ENCODE peak calls at places on chromosomes 7 and 10, in seven cellular contexts. One of them, this sample, is unnamed.

GRCh38 chr7:140966561-140967234 is 42.0 kb upstream of the BRAF start:
- DNase-seq in activated T-cell treated with anti-CD3 and anti-CD28 coated beads, Interleukin-2, amount 50 U/mL, for 48 hours: no peak
- DNase-seq in COR-L47: no peak
- DNase-seq in stimulated activated CD8-positive, alpha-beta memory T cell treated with anti-CD3 and anti-CD28 coated beads, Interleukin-7, amount 100 ng/mL, for 1 hour: no peak
- DNase-seq in activated CD4-positive, alpha-beta T cell treated with anti-CD3 and anti-CD28 coated beads for 24 hours: no peak
- DNase-seq in activated effector memory CD4-positive, alpha-beta T cell treated with anti-CD3 and anti-CD28 coated beads, Interleukin-2, amount 50 U/mL, for 16 hours: no peak
- DNase-seq in NCI-H774: no peak
- DNase-seq in this sample: no peak

GRCh38 chr7:20307119-20307518 is 23.6 kb upstream of the ITGB8 start:
- DNase-seq in activated T-cell treated with anti-CD3 and anti-CD28 coated beads, Interleukin-2, amount 50 U/mL, for 48 hours: no peak
- DNase-seq in NCI-H774: peak
- DNase-seq in COR-L47: no peak
- DNase-seq in activated effector memory CD4-positive, alpha-beta T cell treated with anti-CD3 and anti-CD28 coated beads, Interleukin-2, amount 50 U/mL, for 16 hours: no peak
- DNase-seq in activated CD4-positive, alpha-beta T cell treated with anti-CD3 and anti-CD28 coated beads for 24 hours: no peak
- DNase-seq in stimulated activated CD8-positive, alpha-beta memory T cell treated with anti-CD3 and anti-CD28 coated beads, Interleukin-7, amount 100 ng/mL, for 1 hour: no peak
- DNase-seq in this sample: no peak

GRCh38 chr7:55439627-55440026 is 74.5 kb downstream of the LANCL2 start:
- DNase-seq in stimulated activated CD8-positive, alpha-beta memory T cell treated with anti-CD3 and anti-CD28 coated beads, Interleukin-7, amount 100 ng/mL, for 1 hour: no peak
- DNase-seq in activated CD4-positive, alpha-beta T cell treated with anti-CD3 and anti-CD28 coated beads for 24 hours: no peak
- DNase-seq in activated T-cell treated with anti-CD3 and anti-CD28 coated beads, Interleukin-2, amount 50 U/mL, for 48 hours: no peak
- DNase-seq in NCI-H774: no peak
- DNase-seq in activated effector memory CD4-positive, alpha-beta T cell treated with anti-CD3 and anti-CD28 coated beads, Interleukin-2, amount 50 U/mL, for 16 hours: no peak
- DNase-seq in COR-L47: no peak
- DNase-seq in this sample: no peak

GRCh38 chr10:11272915-11273389 is 255.3 kb downstream of the CELF2 start:
- DNase-seq in stimulated activated CD8-positive, alpha-beta memory T cell treated with anti-CD3 and anti-CD28 coated beads, Interleukin-7, amount 100 ng/mL, for 1 hour: no peak
- DNase-seq in activated CD4-positive, alpha-beta T cell treated with anti-CD3 and anti-CD28 coated beads for 24 hours: peak
- DNase-seq in activated T-cell treated with anti-CD3 and anti-CD28 coated beads, Interleukin-2, amount 50 U/mL, for 48 hours: peak
- DNase-seq in NCI-H774: no peak
- DNase-seq in activated effector memory CD4-positive, alpha-beta T cell treated with anti-CD3 and anti-CD28 coated beads, Interleukin-2, amount 50 U/mL, for 16 hours: no peak
- DNase-seq in COR-L47: no peak
- DNase-seq in this sample: no peak

GRCh38 chr7:37109853-37110252 is 338.8 kb downstream of the ELMO1 start:
- DNase-seq in activated CD4-positive, alpha-beta T cell treated with anti-CD3 and anti-CD28 coated beads for 24 hours: no peak
- DNase-seq in COR-L47: no peak
- DNase-seq in activated T-cell treated with anti-CD3 and anti-CD28 coated beads, Interleukin-2, amount 50 U/mL, for 48 hours: no peak
- DNase-seq in NCI-H774: no peak
- DNase-seq in activated effector memory CD4-positive, alpha-beta T cell treated with anti-CD3 and anti-CD28 coated beads, Interleukin-2, amount 50 U/mL, for 16 hours: no peak
- DNase-seq in stimulated activated CD8-positive, alpha-beta memory T cell treated with anti-CD3 and anti-CD28 coated beads, Interleukin-7, amount 100 ng/mL, for 1 hour: no peak
- DNase-seq in this sample: no peak

GRCh38 chr10:63720072-63720537 is 198.9 kb downstream of the REEP3 start:
- DNase-seq in COR-L47: peak
- DNase-seq in activated CD4-positive, alpha-beta T cell treated with anti-CD3 and anti-CD28 coated beads for 24 hours: no peak
- DNase-seq in activated effector memory CD4-positive, alpha-beta T cell treated with anti-CD3 and anti-CD28 coated beads, Interleukin-2, amount 50 U/mL, for 16 hours: peak
- DNase-seq in stimulated activated CD8-positive, alpha-beta memory T cell treated with anti-CD3 and anti-CD28 coated beads, Interleukin-7, amount 100 ng/mL, for 1 hour: peak
- DNase-seq in activated T-cell treated with anti-CD3 and anti-CD28 coated beads, Interleukin-2, amount 50 U/mL, for 48 hours: peak
- DNase-seq in NCI-H774: peak
- DNase-seq in this sample: no peak

GRCh38 chr7:131619336-131620305 is 63.2 kb upstream of the PODXL start:
- DNase-seq in activated T-cell treated with anti-CD3 and anti-CD28 coated beads, Interleukin-2, amount 50 U/mL, for 48 hours: no peak
- DNase-seq in activated effector memory CD4-positive, alpha-beta T cell treated with anti-CD3 and anti-CD28 coated beads, Interleukin-2, amount 50 U/mL, for 16 hours: no peak
- DNase-seq in NCI-H774: no peak
- DNase-seq in stimulated activated CD8-positive, alpha-beta memory T cell treated with anti-CD3 and anti-CD28 coated beads, Interleukin-7, amount 100 ng/mL, for 1 hour: no peak
- DNase-seq in activated CD4-positive, alpha-beta T cell treated with anti-CD3 and anti-CD28 coated beads for 24 hours: no peak
- DNase-seq in COR-L47: no peak
- DNase-seq in this sample: no peak

GRCh38 chr10:19964625-19965024 is 148.4 kb downstream of the PLXDC2 start:
- DNase-seq in stimulated activated CD8-positive, alpha-beta memory T cell treated with anti-CD3 and anti-CD28 coated beads, Interleukin-7, amount 100 ng/mL, for 1 hour: no peak
- DNase-seq in activated T-cell treated with anti-CD3 and anti-CD28 coated beads, Interleukin-2, amount 50 U/mL, for 48 hours: no peak
- DNase-seq in COR-L47: no peak
- DNase-seq in activated CD4-positive, alpha-beta T cell treated with anti-CD3 and anti-CD28 coated beads for 24 hours: no peak
- DNase-seq in NCI-H774: no peak
- DNase-seq in activated effector memory CD4-positive, alpha-beta T cell treated with anti-CD3 and anti-CD28 coated beads, Interleukin-2, amount 50 U/mL, for 16 hours: no peak
- DNase-seq in this sample: no peak

GRCh38 chr10:118286051-118286838 is 55.9 kb downstream of the FAM204A start:
- DNase-seq in activated T-cell treated with anti-CD3 and anti-CD28 coated beads, Interleukin-2, amount 50 U/mL, for 48 hours: no peak
- DNase-seq in activated effector memory CD4-positive, alpha-beta T cell treated with anti-CD3 and anti-CD28 coated beads, Interleukin-2, amount 50 U/mL, for 16 hours: no peak
- DNase-seq in activated CD4-positive, alpha-beta T cell treated with anti-CD3 and anti-CD28 coated beads for 24 hours: no peak
- DNase-seq in NCI-H774: no peak
- DNase-seq in COR-L47: no peak
- DNase-seq in stimulated activated CD8-positive, alpha-beta memory T cell treated with anti-CD3 and anti-CD28 coated beads, Interleukin-7, amount 100 ng/mL, for 1 hour: no peak
- DNase-seq in this sample: no peak

GRCh38 chr7:129363-130221 is 62.8 kb upstream of the FAM20C start:
- DNase-seq in activated effector memory CD4-positive, alpha-beta T cell treated with anti-CD3 and anti-CD28 coated beads, Interleukin-2, amount 50 U/mL, for 16 hours: no peak
- DNase-seq in activated T-cell treated with anti-CD3 and anti-CD28 coated beads, Interleukin-2, amount 50 U/mL, for 48 hours: no peak
- DNase-seq in activated CD4-positive, alpha-beta T cell treated with anti-CD3 and anti-CD28 coated beads for 24 hours: no peak
- DNase-seq in NCI-H774: no peak
- DNase-seq in COR-L47: no peak
- DNase-seq in stimulated activated CD8-positive, alpha-beta memory T cell treated with anti-CD3 and anti-CD28 coated beads, Interleukin-7, amount 100 ng/mL, for 1 hour: no peak
- DNase-seq in this sample: no peak

GRCh38 chr7:4791738-4792536 is 16.5 kb downstream of the AP5Z1 start:
- DNase-seq in activated effector memory CD4-positive, alpha-beta T cell treated with anti-CD3 and anti-CD28 coated beads, Interleukin-2, amount 50 U/mL, for 16 hours: peak
- DNase-seq in activated T-cell treated with anti-CD3 and anti-CD28 coated beads, Interleukin-2, amount 50 U/mL, for 48 hours: peak
- DNase-seq in COR-L47: no peak
- DNase-seq in stimulated activated CD8-positive, alpha-beta memory T cell treated with anti-CD3 and anti-CD28 coated beads, Interleukin-7, amount 100 ng/mL, for 1 hour: peak
- DNase-seq in activated CD4-positive, alpha-beta T cell treated with anti-CD3 and anti-CD28 coated beads for 24 hours: peak
- DNase-seq in NCI-H774: no peak
- DNase-seq in this sample: no peak

GRCh38 chr7:74349621-74350020 is 60.4 kb downstream of the CLIP2 start:
- DNase-seq in stimulated activated CD8-positive, alpha-beta memory T cell treated with anti-CD3 and anti-CD28 coated beads, Interleukin-7, amount 100 ng/mL, for 1 hour: no peak
- DNase-seq in NCI-H774: no peak
- DNase-seq in activated effector memory CD4-positive, alpha-beta T cell treated with anti-CD3 and anti-CD28 coated beads, Interleukin-2, amount 50 U/mL, for 16 hours: no peak
- DNase-seq in activated CD4-positive, alpha-beta T cell treated with anti-CD3 and anti-CD28 coated beads for 24 hours: no peak
- DNase-seq in COR-L47: no peak
- DNase-seq in activated T-cell treated with anti-CD3 and anti-CD28 coated beads, Interleukin-2, amount 50 U/mL, for 48 hours: no peak
- DNase-seq in this sample: no peak

GRCh38 chr7:25261545-25262135 is 33.4 kb upstream of the NPVF start:
- DNase-seq in COR-L47: no peak
- DNase-seq in activated T-cell treated with anti-CD3 and anti-CD28 coated beads, Interleukin-2, amount 50 U/mL, for 48 hours: no peak
- DNase-seq in activated effector memory CD4-positive, alpha-beta T cell treated with anti-CD3 and anti-CD28 coated beads, Interleukin-2, amount 50 U/mL, for 16 hours: no peak
- DNase-seq in NCI-H774: no peak
- DNase-seq in stimulated activated CD8-positive, alpha-beta memory T cell treated with anti-CD3 and anti-CD28 coated beads, Interleukin-7, amount 100 ng/mL, for 1 hour: no peak
- DNase-seq in activated CD4-positive, alpha-beta T cell treated with anti-CD3 and anti-CD28 coated beads for 24 hours: no peak
- DNase-seq in this sample: no peak

This sample was measured in pulmonary artery endothelial cell.